ENCODE peak calls at places on chromosomes 16 and 17, in seven cellular contexts. N is stimulated activated naive CD4-positive, alpha-beta T cell; P is anterior cingulate cortex; K is effector memory CD4-positive, alpha-beta T cell; U is NAMALWA; B is ELR; L is GM13977. O is an unnamed sample.

GRCh38 chr17:66677201-66677981 is 157.5 kb upstream of the CACNG5 start:
- DNase-seq in N (no peak), P (no peak), K (no peak), U (no peak), B (peak; percentile 91), L (no peak), O (no peak)

GRCh38 chr17:44556854-44557606 is at the start of gene FZD2:
- DNase-seq in N (no peak), P (peak; percentile 80), K (no peak), U (peak; percentile 96), B (peak; percentile 99), L (peak; percentile 94), O (peak; percentile 66)

GRCh38 chr17:65638221-65638940 is 76.9 kb upstream of the AXIN2 start:
- DNase-seq in N (no peak), P (peak; percentile 36), K (no peak), U (no peak), B (no peak), L (no peak), O (no peak)

GRCh38 chr17:39064374-39064773 is 87.1 kb downstream of the PLXDC1 start:
- DNase-seq in N (no peak), P (no peak), K (no peak), U (no peak), B (peak; percentile 74), L (no peak), O (no peak)

GRCh38 chr17:1999557-2000251 is 25.4 kb downstream of the RTN4RL1 start:
- DNase-seq in N (no peak), P (peak; percentile 66), K (no peak), U (no peak), B (no peak), L (no peak), O (no peak)

GRCh38 chr16:66926171-66926570 is 836 bp upstream of the RRAD start:
- DNase-seq in N (no peak), P (peak; percentile 40), K (no peak), U (no peak), B (peak; percentile 24), L (no peak), O (no peak)

GRCh38 chr17:4800462-4801185 is 1.5 kb downstream of the C17orf114 start:
- DNase-seq in N (no peak), P (no peak), K (no peak), U (no peak), B (no peak), L (no peak), O (no peak)

GRCh38 chr17:42683407-42684031 is 1.2 kb downstream of the CNTNAP1 start:
- DNase-seq in N (no peak), P (no peak), K (no peak), U (no peak), B (no peak), L (peak; percentile 79), O (no peak)

GRCh38 chr16:66189951-66190350 is 176.5 kb upstream of the CDH5 start:
- DNase-seq in N (no peak), P (peak; percentile 28), K (no peak), U (no peak), B (peak; percentile 28), L (no peak), O (no peak)

GRCh38 chr16:57481421-57481820 is 4.9 kb downstream of the DOK4 start:
- DNase-seq in N (no peak), P (no peak), K (no peak), U (no peak), B (no peak), L (no peak), O (no peak)

GRCh38 chr16:49625311-49626035 is 230.4 kb downstream of the ZNF423 start:
- DNase-seq in N (no peak), P (no peak), K (no peak), U (no peak), B (no peak), L (no peak), O (no peak)

GRCh38 chr16:65386707-65387106 is 264.8 kb upstream of the CDH11 start:
- DNase-seq in N (no peak), P (no peak), K (no peak), U (no peak), B (no peak), L (no peak), O (no peak)

GRCh38 chr16:88972349-88972748 is 4.7 kb downstream of the CBFA2T3 start:
- DNase-seq in N (no peak), P (no peak), K (no peak), U (no peak), B (no peak), L (no peak), O (no peak)

GRCh38 chr17:43874293-43874692 is 27.3 kb downstream of the CD300LG start:
- DNase-seq in N (no peak), P (no peak), K (no peak), U (no peak), B (no peak), L (no peak), O (no peak)

GRCh38 chr16:65817066-65817465 is 549.4 kb upstream of the CDH5 start:
- DNase-seq in N (no peak), P (no peak), K (no peak), U (no peak), B (no peak), L (no peak), O (no peak)

GRCh38 chr16:74034862-74035261 is 261.8 kb upstream of the PSMD7 start:
- DNase-seq in N (no peak), P (peak; percentile 7), K (no peak), U (peak; percentile 49), B (peak; percentile 20), L (peak; percentile 26), O (no peak)

GRCh38 chr16:84115919-84116719 is 623 bp downstream of the MBTPS1 start:
- DNase-seq in N (peak; percentile 65), P (peak; percentile 30), K (peak; percentile 39), U (peak; percentile 74), B (peak; percentile 62), L (peak; percentile 57), O (no peak)

GRCh38 chr17:1491406-1492248 is 859 bp downstream of the MYO1C start:
- DNase-seq in N (no peak), P (no peak), K (no peak), U (peak; percentile 26), B (peak; percentile 67), L (peak; percentile 96), O (no peak)

GRCh38 chr17:69870751-69871199 is 204.2 kb upstream of the KCNJ16 start:
- DNase-seq in N (no peak), P (no peak), K (no peak), U (no peak), B (peak; percentile 77), L (no peak), O (no peak)

GRCh38 chr16:30151091-30151490 is 28.1 kb upstream of the MAPK3 start:
- DNase-seq in N (no peak), P (no peak), K (no peak), U (peak; percentile 55), B (no peak), L (no peak), O (no peak)

GRCh38 chr17:47663997-47664941 is 14.6 kb downstream of the KPNB1 start:
- DNase-seq in N (peak; percentile 17), P (peak; percentile 33), K (peak; percentile 12), U (peak; percentile 86), B (peak; percentile 76), L (peak; percentile 55), O (peak; percentile 61)

GRCh38 chr17:79065105-79065670 is 9.4 kb upstream of the ENGASE start:
- DNase-seq in N (peak; percentile 38), P (no peak), K (no peak), U (peak; percentile 53), B (peak; percentile 58), L (no peak), O (no peak)

GRCh38 chr16:3997231-3997841 is 116.8 kb upstream of the CREBBP start:
- DNase-seq in N (no peak), P (no peak), K (no peak), U (no peak), B (no peak), L (no peak), O (no peak)

GRCh38 chr17:80362428-80363119 is 52.4 kb upstream of the ENDOV start:
- DNase-seq in N (no peak), P (no peak), K (no peak), U (no peak), B (peak; percentile 8), L (no peak), O (no peak)

GRCh38 chr17:72502111-72502939 is 381.5 kb downstream of the SOX9 start:
- DNase-seq in N (no peak), P (no peak), K (no peak), U (no peak), B (no peak), L (no peak), O (peak; percentile 46)

GRCh38 chr17:82372591-82373452 is 1.3 kb downstream of the UTS2R start:
- DNase-seq in N (no peak), P (no peak), K (no peak), U (no peak), B (no peak), L (no peak), O (no peak)

GRCh38 chr17:28495626-28496025 is 10.5 kb upstream of the FOXN1 start:
- DNase-seq in N (no peak), P (no peak), K (no peak), U (no peak), B (no peak), L (no peak), O (no peak)

GRCh38 chr17:58365980-58366595 is 14.1 kb upstream of the SUPT4H1 start:
- DNase-seq in N (no peak), P (no peak), K (no peak), U (no peak), B (no peak), L (no peak), O (no peak)

GRCh38 chr17:39002991-39003715 is 36.0 kb upstream of the FBXO47 start:
- DNase-seq in N (peak; percentile 39), P (no peak), K (no peak), U (no peak), B (peak; percentile 26), L (no peak), O (no peak)

GRCh38 chr16:59060212-59060611 is 326.1 kb upstream of the GOT2 start:
- DNase-seq in N (no peak), P (no peak), K (no peak), U (no peak), B (peak; percentile 73), L (no peak), O (no peak)

GRCh38 chr16:87166934-87167333 is 150.3 kb downstream of the C16orf95 start:
- DNase-seq in N (no peak), P (no peak), K (no peak), U (no peak), B (no peak), L (no peak), O (no peak)

GRCh38 chr17:76753061-76753961 is 15.4 kb downstream of the MFSD11 start:
- DNase-seq in N (peak; percentile 16), P (no peak), K (no peak), U (no peak), B (no peak), L (no peak), O (no peak)

GRCh38 chr17:17345686-17346427 is 42.7 kb downstream of the NT5M start:
- DNase-seq in N (no peak), P (no peak), K (no peak), U (no peak), B (no peak), L (no peak), O (no peak)

GRCh38 chr17:74937064-74938051 is 1.7 kb downstream of the OTOP3 start:
- DNase-seq in N (no peak), P (no peak), K (no peak), U (no peak), B (no peak), L (no peak), O (no peak)

GRCh38 chr17:17853811-17854527 is 17.2 kb upstream of the SREBF1 start:
- DNase-seq in N (no peak), P (no peak), K (no peak), U (no peak), B (peak; percentile 78), L (no peak), O (no peak)

GRCh38 chr17:83182620-83183063 is 103.2 kb downstream of the METRNL start:
- DNase-seq in N (no peak), P (no peak), K (no peak), U (no peak), B (no peak), L (no peak), O (no peak)